ENCODE peak calls at places on chromosomes 13 and 19, in five cellular contexts. W, R, M, N and V are unnamed samples.

GRCh38 chr19:32154418-32154817 is 191.0 kb upstream of the ZNF507 start:
- DNase-seq in W (no peak), R (no peak), M (no peak), N (no peak), V (no peak)

GRCh38 chr13:39266426-39266825 is 228.2 kb downstream of the NHLRC3 start:
- DNase-seq in W (no peak), R (no peak), M (no peak), N (no peak), V (no peak)

GRCh38 chr19:45767410-45767880 is 1.6 kb downstream of the SIX5 start:
- DNase-seq in W (peak), R (peak), M (no peak), N (no peak), V (no peak)

GRCh38 chr19:34145741-34146202 is 26.5 kb upstream of the LSM14A start:
- DNase-seq in W (peak), R (no peak), M (peak), N (peak), V (peak)

GRCh38 chr19:47111081-47111589 is 2.4 kb downstream of the ZC3H4 start:
- DNase-seq in W (no peak), R (no peak), M (peak), N (peak), V (no peak)

GRCh38 chr19:54137913-54138776 is 583 bp downstream of the CNOT3 start:
- DNase-seq in W (no peak), R (no peak), M (peak), N (peak), V (no peak)

GRCh38 chr13:62837895-62838294 is 1422.2 kb upstream of the PCDH20 start:
- DNase-seq in W (no peak), R (no peak), M (no peak), N (no peak), V (no peak)

GRCh38 chr13:113445791-113446487 is 7.3 kb downstream of the ADPRHL1 start:
- DNase-seq in W (no peak), R (no peak), M (peak), N (peak), V (no peak)

GRCh38 chr13:102020611-102021216 is 381.1 kb downstream of the FGF14 start:
- DNase-seq in W (no peak), R (no peak), M (no peak), N (no peak), V (no peak)

GRCh38 chr13:112435973-112436372 is 59.8 kb downstream of the SPACA7 start:
- DNase-seq in W (no peak), R (no peak), M (no peak), N (no peak), V (no peak)

GRCh38 chr13:23620211-23620610 is 50.0 kb downstream of the TNFRSF19 start:
- DNase-seq in W (no peak), R (no peak), M (no peak), N (no peak), V (no peak)

GRCh38 chr13:39013462-39013861 is 22.8 kb upstream of the STOML3 start:
- DNase-seq in W (no peak), R (no peak), M (no peak), N (no peak), V (no peak)

GRCh38 chr13:90806905-90807304 is 540.6 kb upstream of the MIR17HG start:
- DNase-seq in W (no peak), R (no peak), M (no peak), N (no peak), V (no peak)

GRCh38 chr13:112819816-112820215 is 130.0 kb downstream of the ATP11A start:
- DNase-seq in W (no peak), R (no peak), M (no peak), N (no peak), V (no peak)

GRCh38 chr13:99766641-99767045 is 204.9 kb downstream of the ZIC5 start:
- DNase-seq in W (peak), R (no peak), M (no peak), N (no peak), V (no peak)

GRCh38 chr19:41746593-41747227 is 8.6 kb upstream of the CEACAM6 start:
- DNase-seq in W (peak), R (no peak), M (peak), N (peak), V (peak)

GRCh38 chr19:42546831-42547500 is 18.7 kb upstream of the CEACAM1 start:
- DNase-seq in W (no peak), R (no peak), M (no peak), N (no peak), V (no peak)

GRCh38 chr13:25752957-25753540 is 298.8 kb downstream of the SHISA2 start:
- DNase-seq in W (no peak), R (no peak), M (no peak), N (no peak), V (no peak)

GRCh38 chr13:43664700-43665191 is 122.0 kb downstream of the ENOX1 start:
- DNase-seq in W (no peak), R (no peak), M (no peak), N (no peak), V (no peak)

GRCh38 chr19:39246951-39247669 is 1.5 kb downstream of the IFNL4 start:
- DNase-seq in W (peak), R (no peak), M (peak), N (peak), V (no peak)

GRCh38 chr19:13262450-13262849 is 112.2 kb downstream of the IER2 start:
- DNase-seq in W (no peak), R (no peak), M (peak), N (peak), V (no peak)

GRCh38 chr13:95480131-95480545 is 72.4 kb upstream of the CLDN10 start:
- DNase-seq in W (no peak), R (no peak), M (no peak), N (no peak), V (no peak)

GRCh38 chr19:32642771-32643170 is 32.2 kb downstream of the ANKRD27 start:
- DNase-seq in W (no peak), R (no peak), M (no peak), N (no peak), V (no peak)

GRCh38 chr19:2456301-2456570 is 523 bp downstream of the LMNB2 start:
- DNase-seq in W (no peak), R (no peak), M (no peak), N (no peak), V (no peak)

GRCh38 chr19:3413796-3414327 is 47.5 kb downstream of the NFIC start:
- DNase-seq in W (no peak), R (no peak), M (no peak), N (no peak), V (no peak)

GRCh38 chr13:73096173-73097117 is 37.6 kb downstream of the KLF5 start:
- DNase-seq in W (no peak), R (no peak), M (no peak), N (no peak), V (no peak)

GRCh38 chr13:59774511-59774911 is 389.2 kb downstream of the DIAPH3 start:
- DNase-seq in W (no peak), R (no peak), M (no peak), N (no peak), V (no peak)